ENCODE peak calls at places on chromosome 4, in six cellular contexts. C, G, D, T, Q and P are unnamed samples.

GRCh38 chr4:80989921-80990544 is 40.5 kb upstream of the BMP3 start:
- DNase-seq in C (no peak), G (peak; percentile 45), D (peak; percentile 1), T (peak; percentile 67), Q (no peak), P (peak; percentile 12)

GRCh38 chr4:77600521-77601451 is 4.8 kb upstream of the CXCL13 start:
- DNase-seq in C (no peak), G (no peak), D (no peak), T (peak; percentile 59), Q (no peak), P (peak; percentile 33)

GRCh38 chr4:186942745-186943606 is 219.3 kb upstream of the FAT1 start:
- DNase-seq in C (peak; percentile 30), G (no peak), D (no peak), T (no peak), Q (no peak), P (no peak)

GRCh38 chr4:182448281-182449151 is 205.3 kb downstream of the TENM3 start:
- DNase-seq in C (peak; percentile 92), G (peak; percentile 38), D (peak; percentile 80), T (peak; percentile 97), Q (peak; percentile 39), P (peak; percentile 36)

GRCh38 chr4:113407409-113407808 is 354.1 kb downstream of the CAMK2D start:
- DNase-seq in C (no peak), G (no peak), D (no peak), T (peak; percentile 56), Q (no peak), P (no peak)

GRCh38 chr4:57182132-57182874 is 72.1 kb upstream of the IGFBP7 start:
- DNase-seq in C (peak; percentile 62), G (no peak), D (peak; percentile 70), T (no peak), Q (no peak), P (no peak)

GRCh38 chr4:91243132-91243531 is 1060.6 kb upstream of the GRID2 start:
- DNase-seq in C (peak; percentile 31), G (no peak), D (no peak), T (no peak), Q (no peak), P (no peak)

GRCh38 chr4:111512081-111512774 is 633.0 kb upstream of the FAM241A start:
- DNase-seq in C (no peak), G (peak; percentile 88), D (no peak), T (peak; percentile 24), Q (no peak), P (no peak)

GRCh38 chr4:162510115-162510514 is 346.3 kb upstream of the FSTL5 start:
- DNase-seq in C (no peak), G (no peak), D (no peak), T (peak; percentile 44), Q (no peak), P (no peak)

GRCh38 chr4:29375716-29376115 is 1344.5 kb upstream of the PCDH7 start:
- DNase-seq in C (no peak), G (no peak), D (no peak), T (peak; percentile 4), Q (no peak), P (no peak)

GRCh38 chr4:109072595-109072994 is 229.9 kb downstream of the COL25A1 start:
- DNase-seq in C (no peak), G (no peak), D (no peak), T (no peak), Q (no peak), P (no peak)

GRCh38 chr4:24002641-24002966 is 112.8 kb upstream of the PPARGC1A start:
- DNase-seq in C (no peak), G (no peak), D (no peak), T (no peak), Q (no peak), P (no peak)